ENCODE peak calls at places on chromosomes 5 and 9, in six cellular contexts. One of them, this sample, is unnamed.

GRCh38 chr9:93536167-93536566 is 40.2 kb upstream of the PHF2 start:
- DNase-seq in lung: no peak
- DNase-seq in A549: no peak
- DNase-seq in tibial nerve: no peak
- DNase-seq in aorta: no peak
- DNase-seq in HepG2: no peak
- DNase-seq in this sample: no peak

GRCh38 chr5:40410939-40411635 is 268.6 kb upstream of the PTGER4 start:
- DNase-seq in lung: no peak
- DNase-seq in A549: no peak
- DNase-seq in HepG2: no peak
- DNase-seq in tibial nerve: no peak
- DNase-seq in aorta: no peak
- DNase-seq in this sample: peak; percentile 54

GRCh38 chr5:43134019-43134418 is 13.3 kb downstream of the ZNF131 start:
- DNase-seq in lung: no peak
- DNase-seq in A549: no peak
- DNase-seq in aorta: no peak
- DNase-seq in tibial nerve: no peak
- DNase-seq in HepG2: no peak
- DNase-seq in this sample: no peak

GRCh38 chr5:109938453-109938852 is 248.7 kb downstream of the MAN2A1 start:
- DNase-seq in HepG2: peak; percentile 24
- DNase-seq in tibial nerve: no peak
- DNase-seq in aorta: no peak
- DNase-seq in A549: no peak
- DNase-seq in lung: no peak
- DNase-seq in this sample: no peak

GRCh38 chr5:75281716-75282465 is 45.2 kb upstream of the ANKRD31 start:
- DNase-seq in HepG2: peak; percentile 49
- DNase-seq in aorta: no peak
- DNase-seq in tibial nerve: no peak
- DNase-seq in lung: no peak
- DNase-seq in A549: no peak
- DNase-seq in this sample: no peak

GRCh38 chr5:854966-855743 is 4.4 kb upstream of the ZDHHC11 start:
- DNase-seq in HepG2: no peak
- DNase-seq in aorta: peak; percentile 28
- DNase-seq in tibial nerve: no peak
- DNase-seq in A549: no peak
- DNase-seq in lung: no peak
- DNase-seq in this sample: no peak

GRCh38 chr9:92715488-92716231 is 45.7 kb upstream of the IPPK start:
- DNase-seq in HepG2: no peak
- DNase-seq in lung: no peak
- DNase-seq in A549: no peak
- DNase-seq in tibial nerve: no peak
- DNase-seq in aorta: no peak
- DNase-seq in this sample: no peak

GRCh38 chr5:167065784-167066183 is 1225.7 kb upstream of the WWC1 start:
- DNase-seq in tibial nerve: no peak
- DNase-seq in A549: no peak
- DNase-seq in lung: no peak
- DNase-seq in HepG2: no peak
- DNase-seq in aorta: no peak
- DNase-seq in this sample: no peak

GRCh38 chr9:31745468-31745867 is 639.0 kb upstream of the ACO1 start:
- DNase-seq in aorta: no peak
- DNase-seq in lung: no peak
- DNase-seq in tibial nerve: no peak
- DNase-seq in HepG2: no peak
- DNase-seq in A549: no peak
- DNase-seq in this sample: no peak

GRCh38 chr9:108910402-108910801 is 23.5 kb downstream of the ELP1 start:
- DNase-seq in lung: no peak
- DNase-seq in A549: no peak
- DNase-seq in tibial nerve: no peak
- DNase-seq in HepG2: no peak
- DNase-seq in aorta: no peak
- DNase-seq in this sample: no peak

GRCh38 chr9:32587901-32588300 is 14.9 kb upstream of the NDUFB6 start:
- DNase-seq in HepG2: no peak
- DNase-seq in aorta: no peak
- DNase-seq in tibial nerve: no peak
- DNase-seq in lung: no peak
- DNase-seq in A549: no peak
- DNase-seq in this sample: no peak

GRCh38 chr5:757346-757930 is 27.1 kb downstream of the ZDHHC11B start:
- DNase-seq in aorta: peak; percentile 47
- DNase-seq in lung: peak; percentile 52
- DNase-seq in HepG2: no peak
- DNase-seq in A549: no peak
- DNase-seq in tibial nerve: no peak
- DNase-seq in this sample: no peak

GRCh38 chr9:103364753-103365152 is 369.6 kb downstream of the CYLC2 start:
- DNase-seq in A549: peak; percentile 18
- DNase-seq in aorta: no peak
- DNase-seq in lung: no peak
- DNase-seq in HepG2: no peak
- DNase-seq in tibial nerve: no peak
- DNase-seq in this sample: no peak

GRCh38 chr5:104223885-104224773 is 661.5 kb upstream of the NUDT12 start:
- DNase-seq in lung: no peak
- DNase-seq in tibial nerve: no peak
- DNase-seq in aorta: no peak
- DNase-seq in HepG2: no peak
- DNase-seq in A549: no peak
- DNase-seq in this sample: no peak

GRCh38 chr5:7745882-7746735 is 104.8 kb downstream of the CFAP90 start:
- DNase-seq in lung: peak; percentile 66
- DNase-seq in A549: peak; percentile 72
- DNase-seq in HepG2: peak; percentile 41
- DNase-seq in aorta: peak; percentile 80
- DNase-seq in tibial nerve: peak; percentile 71
- DNase-seq in this sample: peak; percentile 69

GRCh38 chr5:36300927-36301540 is 668 bp downstream of the RANBP3L start:
- DNase-seq in HepG2: no peak
- DNase-seq in A549: no peak
- DNase-seq in lung: no peak
- DNase-seq in tibial nerve: no peak
- DNase-seq in aorta: no peak
- DNase-seq in this sample: peak; percentile 19

GRCh38 chr5:57244331-57244730 is 70.5 kb downstream of the GPBP1 start:
- DNase-seq in lung: no peak
- DNase-seq in A549: no peak
- DNase-seq in HepG2: no peak
- DNase-seq in tibial nerve: no peak
- DNase-seq in aorta: no peak
- DNase-seq in this sample: no peak

GRCh38 chr9:128252317-128253139 is 23.3 kb downstream of the GOLGA2 start:
- DNase-seq in tibial nerve: no peak
- DNase-seq in aorta: no peak
- DNase-seq in HepG2: no peak
- DNase-seq in A549: no peak
- DNase-seq in lung: no peak
- DNase-seq in this sample: no peak
- H3K27ac ChIP-seq in tibial nerve: no peak overlapping the region
- H3K27ac ChIP-seq in aorta: no peak overlapping the region
- H3K27ac ChIP-seq in HepG2: no peak overlapping the region
- H3K27ac ChIP-seq in A549: no peak overlapping the region
- H3K27ac ChIP-seq in lung: no peak overlapping the region
- H3K27ac ChIP-seq in this sample: no peak overlapping the region

GRCh38 chr9:104944356-104944755 is 16.4 kb upstream of the ABCA1 start:
- DNase-seq in A549: no peak
- DNase-seq in tibial nerve: no peak
- DNase-seq in lung: no peak
- DNase-seq in HepG2: no peak
- DNase-seq in aorta: no peak
- DNase-seq in this sample: no peak
- H3K27ac ChIP-seq in A549: no peak overlapping the region
- H3K27ac ChIP-seq in tibial nerve: no peak overlapping the region
- H3K27ac ChIP-seq in lung: no peak overlapping the region
- H3K27ac ChIP-seq in HepG2: no peak overlapping the region
- H3K27ac ChIP-seq in aorta: no peak overlapping the region
- H3K27ac ChIP-seq in this sample: no peak overlapping the region

GRCh38 chr9:36025751-36026150 is 11.0 kb upstream of the RECK start:
- DNase-seq in A549: no peak
- DNase-seq in aorta: no peak
- DNase-seq in lung: no peak
- DNase-seq in tibial nerve: no peak
- DNase-seq in HepG2: no peak
- DNase-seq in this sample: no peak
- H3K27ac ChIP-seq in A549: no peak overlapping the region
- H3K27ac ChIP-seq in aorta: no peak overlapping the region
- H3K27ac ChIP-seq in lung: no peak overlapping the region
- H3K27ac ChIP-seq in tibial nerve: no peak overlapping the region
- H3K27ac ChIP-seq in HepG2: no peak overlapping the region
- H3K27ac ChIP-seq in this sample: no peak overlapping the region

DNA sequence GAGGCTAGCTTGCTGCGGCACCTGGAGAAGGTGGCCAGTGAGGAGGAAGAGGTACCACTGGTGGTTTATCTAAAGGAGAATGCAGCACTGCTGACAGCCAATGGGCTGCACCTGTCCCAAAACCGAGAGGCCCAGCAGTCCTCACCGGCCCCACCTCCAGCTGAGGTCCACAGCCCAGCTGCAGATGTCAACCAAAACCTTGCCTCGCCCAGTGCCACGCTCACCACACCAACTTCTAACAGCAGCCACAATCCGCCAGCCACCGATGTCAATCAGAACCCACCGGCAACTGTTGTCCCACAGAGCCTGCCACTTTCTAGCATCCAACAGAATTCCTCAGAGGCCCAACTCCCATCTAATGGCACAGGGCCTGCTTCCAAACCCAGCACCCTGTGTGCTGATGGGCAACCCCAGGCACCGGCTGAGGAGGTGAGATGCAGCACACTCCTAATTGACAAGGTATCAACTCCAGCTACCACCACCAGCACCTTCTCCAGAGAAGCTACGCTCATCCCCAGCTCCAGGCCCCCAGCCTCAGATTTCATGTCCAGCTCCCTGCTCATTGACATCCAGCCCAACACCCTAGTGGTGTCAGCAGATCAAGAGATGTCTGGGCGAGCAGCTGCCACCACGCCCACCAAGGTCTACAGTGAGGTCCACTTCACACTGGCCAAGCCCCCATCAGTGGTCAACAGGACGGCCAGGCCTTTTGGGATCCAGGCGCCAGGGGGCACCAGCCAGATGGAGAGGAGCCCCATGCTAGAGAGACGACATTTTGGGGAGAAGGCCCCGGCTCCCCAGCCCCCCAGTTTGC is 8.0 kb downstream of the SYNPO start:
- DNase-seq in lung: no peak
- DNase-seq in tibial nerve: no peak
- DNase-seq in aorta: peak; percentile 49
- DNase-seq in A549: no peak
- DNase-seq in HepG2: no peak
- DNase-seq in this sample: no peak
- H3K27ac ChIP-seq in lung: peak overlapping the region; percentile 87
- H3K27ac ChIP-seq in tibial nerve: peak overlapping the region; percentile 37
- H3K27ac ChIP-seq in aorta: peak overlapping the region; percentile 38
- H3K27ac ChIP-seq in A549: no peak overlapping the region
- H3K27ac ChIP-seq in HepG2: no peak overlapping the region
- H3K27ac ChIP-seq in this sample: peak overlapping the region; percentile 30

This sample was measured in prostate gland.